ENCODE peak calls at places on chromosomes 4 and X, in four cellular contexts. One of them, this sample, is unnamed.

GRCh38 chrX:133654801-133655200 is 239.5 kb upstream of the GPC4 start:
- DNase-seq in HCT116: no peak
- DNase-seq in CD4-positive, alpha-beta memory T cell: no peak
- DNase-seq in ascending aorta: no peak
- DNase-seq in this sample: no peak

GRCh38 chr4:140250989-140251552 is 97.1 kb upstream of the MAML3 start:
- DNase-seq in HCT116: no peak
- DNase-seq in CD4-positive, alpha-beta memory T cell: no peak
- DNase-seq in ascending aorta: no peak
- DNase-seq in this sample: no peak

GRCh38 chrX:13287816-13288215 is 32.0 kb downstream of the ATXN3L start:
- DNase-seq in HCT116: no peak
- DNase-seq in CD4-positive, alpha-beta memory T cell: no peak
- DNase-seq in ascending aorta: no peak
- DNase-seq in this sample: no peak

GRCh38 chr4:62912531-62912930 is 1496.7 kb downstream of the TECRL start:
- DNase-seq in HCT116: no peak
- DNase-seq in CD4-positive, alpha-beta memory T cell: no peak
- DNase-seq in ascending aorta: no peak
- DNase-seq in this sample: no peak

GRCh38 chr4:15020502-15021286 is 18.4 kb downstream of the CPEB2 start:
- DNase-seq in HCT116: no peak
- DNase-seq in CD4-positive, alpha-beta memory T cell: no peak
- DNase-seq in ascending aorta: no peak
- DNase-seq in this sample: no peak

GRCh38 chrX:42797646-42798045 is 19.7 kb upstream of the PPP1R2C start:
- DNase-seq in HCT116: no peak
- DNase-seq in CD4-positive, alpha-beta memory T cell: no peak
- DNase-seq in ascending aorta: no peak
- DNase-seq in this sample: no peak

GRCh38 chrX:15864629-15865028 is 10.0 kb upstream of the AP1S2 start:
- DNase-seq in HCT116: no peak
- DNase-seq in CD4-positive, alpha-beta memory T cell: no peak
- DNase-seq in ascending aorta: no peak
- DNase-seq in this sample: no peak

GRCh38 chr4:25694466-25694865 is 38.8 kb downstream of the SLC34A2 start:
- DNase-seq in HCT116: no peak
- DNase-seq in CD4-positive, alpha-beta memory T cell: no peak
- DNase-seq in ascending aorta: no peak
- DNase-seq in this sample: no peak

GRCh38 chr4:54668031-54668611 is 10.4 kb downstream of the KIT start:
- DNase-seq in HCT116: no peak
- DNase-seq in CD4-positive, alpha-beta memory T cell: no peak
- DNase-seq in ascending aorta: no peak
- DNase-seq in this sample: no peak

GRCh38 chr4:4206204-4206603 is 20.5 kb downstream of the OTOP1 start:
- DNase-seq in HCT116: peak; percentile 10
- DNase-seq in CD4-positive, alpha-beta memory T cell: no peak
- DNase-seq in ascending aorta: no peak
- DNase-seq in this sample: no peak

This sample was measured in central memory CD4-positive, alpha-beta T cell.